ENCODE peak calls at places on chromosomes 5 and 9, in ten cellular contexts. T is ovary; V is GM23248; G is A549; L is effector memory CD4-positive, alpha-beta T cell; Y is lower lobe of right lung; S is aorta; M is MM.1S; Q is tibial nerve; X is CD8-positive, alpha-beta memory T cell. W is an unnamed sample.
A peak's percentile ranks its signal among the peaks of the same experiment; 100 is the strongest.

GRCh38 chr9:34413229-34413852 is 36.6 kb upstream of the MYORG start:
- DNase-seq in T (peak; percentile 53), V (peak; percentile 57), G (peak; percentile 49), L (no peak), Y (no peak), S (no peak), M (peak; percentile 58), Q (peak; percentile 20), X (no peak), W (no peak)

GRCh38 chr5:53053364-53053763 is 56.2 kb downstream of the MOCS2 start:
- DNase-seq in T (no peak), V (no peak), G (no peak), L (no peak), Y (no peak), S (no peak), M (no peak), Q (no peak), X (no peak), W (no peak)

GRCh38 chr9:99090366-99091130 is 14.4 kb upstream of the TGFBR1 start:
- DNase-seq in T (no peak), V (peak; percentile 71), G (no peak), L (no peak), Y (no peak), S (no peak), M (no peak), Q (no peak), X (no peak), W (no peak)

GRCh38 chr9:93301911-93302525 is 118.1 kb downstream of the WNK2 start:
- DNase-seq in T (peak; percentile 7), V (no peak), G (no peak), L (no peak), Y (peak; percentile 37), S (peak; percentile 71), M (no peak), Q (no peak), X (no peak), W (no peak)

GRCh38 chr5:169027456-169028118 is 273.4 kb downstream of the SLIT3 start:
- DNase-seq in T (no peak), V (no peak), G (no peak), L (no peak), Y (peak; percentile 53), S (no peak), M (no peak), Q (no peak), X (no peak), W (no peak)

GRCh38 chr9:103991001-103991400 is 103.1 kb upstream of the SMC2 start:
- DNase-seq in T (no peak), V (no peak), G (no peak), L (no peak), Y (no peak), S (no peak), M (no peak), Q (no peak), X (no peak), W (no peak)

GRCh38 chr5:127089206-127089605 is 15.9 kb upstream of the C5orf63 start:
- DNase-seq in T (no peak), V (peak; percentile 9), G (no peak), L (no peak), Y (no peak), S (no peak), M (no peak), Q (no peak), X (no peak), W (no peak)

GRCh38 chr5:68319316-68320093 is 103.9 kb downstream of the PIK3R1 start:
- DNase-seq in T (no peak), V (peak; percentile 68), G (peak; percentile 13), L (no peak), Y (no peak), S (no peak), M (no peak), Q (no peak), X (no peak), W (no peak)

GRCh38 chr9:117184173-117184572 is 230.7 kb downstream of the ASTN2 start:
- DNase-seq in T (no peak), V (no peak), G (no peak), L (no peak), Y (no peak), S (no peak), M (no peak), Q (no peak), X (no peak), W (no peak)

GRCh38 chr5:159043551-159043950 is 56.2 kb downstream of the EBF1 start:
- DNase-seq in T (no peak), V (no peak), G (no peak), L (no peak), Y (no peak), S (no peak), M (no peak), Q (no peak), X (no peak), W (no peak)

GRCh38 chr9:23545728-23546127 is 280.3 kb downstream of the ELAVL2 start:
- DNase-seq in T (no peak), V (no peak), G (no peak), L (no peak), Y (no peak), S (no peak), M (no peak), Q (no peak), X (no peak), W (no peak)

GRCh38 chr9:104085538-104085937 is 8.6 kb upstream of the SMC2 start:
- DNase-seq in T (no peak), V (no peak), G (no peak), L (no peak), Y (no peak), S (no peak), M (no peak), Q (no peak), X (no peak), W (no peak)

GRCh38 chr5:110823571-110823970 is 84.8 kb downstream of the SLC25A46 start:
- DNase-seq in T (no peak), V (no peak), G (no peak), L (no peak), Y (no peak), S (no peak), M (no peak), Q (no peak), X (no peak), W (no peak)

GRCh38 chr9:68728731-68729130 is 23.7 kb downstream of the PIP5K1B start:
- DNase-seq in T (no peak), V (no peak), G (no peak), L (no peak), Y (no peak), S (no peak), M (no peak), Q (no peak), X (no peak), W (no peak)

GRCh38 chr5:135120951-135121350 is 86.9 kb upstream of the PITX1 start:
- DNase-seq in T (no peak), V (no peak), G (no peak), L (no peak), Y (no peak), S (peak; percentile 76), M (no peak), Q (no peak), X (no peak), W (no peak)

GRCh38 chr9:106376689-106377088 is 486.3 kb upstream of the ZNF462 start:
- DNase-seq in T (no peak), V (no peak), G (no peak), L (no peak), Y (no peak), S (no peak), M (no peak), Q (no peak), X (no peak), W (no peak)

GRCh38 chr5:173385832-173386360 is 57.7 kb upstream of the STC2 start:
- DNase-seq in T (no peak), V (no peak), G (no peak), L (no peak), Y (no peak), S (no peak), M (no peak), Q (no peak), X (no peak), W (no peak)

DNA sequence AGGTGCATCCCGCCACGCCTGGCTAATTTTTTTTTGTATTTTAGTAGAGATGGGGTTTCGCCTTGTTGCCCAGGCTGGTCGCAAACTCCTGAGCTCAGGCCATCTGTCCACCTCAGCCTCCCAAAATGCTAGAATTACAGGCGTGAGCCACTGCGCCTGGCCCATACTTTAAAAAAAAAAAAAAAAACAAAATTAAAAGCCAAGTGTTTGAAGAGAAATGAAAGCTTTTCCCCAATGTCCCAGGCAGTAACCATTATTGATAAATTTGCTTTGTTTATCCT is 9.5 kb downstream of the PRRC2B start:
- DNase-seq in T (no peak), V (no peak), G (no peak), L (no peak), Y (no peak), S (no peak), M (no peak), Q (no peak), X (no peak), W (no peak)
- H3K4me1 ChIP-seq in T (peaks cover 47% of the 10 kb centered on the region), V (peaks cover 85% of the 10 kb centered on the region), G (peaks cover 92% of the 10 kb centered on the region), L (peaks cover 73% of the 10 kb centered on the region), Y (peaks cover 100% of the 10 kb centered on the region), S (peaks cover 6% of the 10 kb centered on the region), M (peaks cover 24% of the 10 kb centered on the region), Q (peaks cover 86% of the 10 kb centered on the region), X (peaks cover 92% of the 10 kb centered on the region), W (peaks cover 3% of the 10 kb centered on the region)

GRCh38 chr5:141713616-141714309 is 31.7 kb upstream of the ARAP3 start:
- DNase-seq in T (no peak), V (peak; percentile 8), G (no peak), L (no peak), Y (no peak), S (no peak), M (no peak), Q (no peak), X (no peak), W (no peak)
- H3K4me1 ChIP-seq in T (no peaks in the 10 kb centered on the region), V (no peaks in the 10 kb centered on the region), G (peaks cover 21% of the 10 kb centered on the region), L (no peaks in the 10 kb centered on the region), Y (peaks cover 23% of the 10 kb centered on the region), S (no peaks in the 10 kb centered on the region), M (no peaks in the 10 kb centered on the region), Q (no peaks in the 10 kb centered on the region), X (no peaks in the 10 kb centered on the region), W (no peaks in the 10 kb centered on the region)

GRCh38 chr5:32600057-32600622 is 14.8 kb downstream of the SUB1 start:
- DNase-seq in T (no peak), V (peak; percentile 87), G (no peak), L (no peak), Y (no peak), S (no peak), M (no peak), Q (peak; percentile 17), X (no peak), W (no peak)
- H3K4me1 ChIP-seq in T (peaks cover 1% of the 10 kb centered on the region), V (peaks cover 47% of the 10 kb centered on the region), G (peaks cover 21% of the 10 kb centered on the region), L (peaks cover 10% of the 10 kb centered on the region), Y (peaks cover 49% of the 10 kb centered on the region), S (peaks cover 1% of the 10 kb centered on the region), M (peaks cover 19% of the 10 kb centered on the region), Q (peaks cover 3% of the 10 kb centered on the region), X (peaks cover 35% of the 10 kb centered on the region), W (no peaks in the 10 kb centered on the region)

DNA sequence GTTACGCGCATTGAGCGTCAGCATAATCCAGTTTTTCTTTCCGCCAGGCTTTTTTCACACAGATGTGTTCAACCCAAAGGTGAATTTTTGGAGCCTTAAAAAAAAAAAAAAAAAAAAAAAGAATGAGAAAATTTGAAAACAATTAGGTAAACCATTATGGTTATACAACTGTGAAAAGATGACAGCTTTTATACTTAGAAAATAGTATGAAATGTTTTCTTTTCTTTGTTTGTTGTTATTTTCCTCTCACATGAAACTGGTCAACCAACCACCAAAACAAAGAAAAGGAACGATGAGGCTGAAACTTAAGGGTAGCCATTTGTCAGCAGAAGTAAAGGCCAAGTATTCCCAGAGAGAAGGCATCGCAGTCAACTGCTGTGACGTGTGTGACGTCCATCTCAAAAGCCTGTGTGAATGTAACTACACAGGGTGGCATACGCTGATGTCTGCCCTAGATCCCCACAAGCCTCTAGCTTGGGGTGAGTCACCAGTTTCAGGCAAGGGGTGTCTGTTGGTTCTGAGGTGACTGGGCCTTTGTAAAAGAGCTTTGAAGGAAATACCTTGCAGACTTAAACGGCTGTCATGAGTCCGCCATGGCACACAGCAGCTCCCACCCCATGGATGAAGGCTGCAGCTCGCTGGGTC is 182.9 kb downstream of the AOPEP start:
- DNase-seq in T (no peak), V (no peak), G (peak; percentile 84), L (no peak), Y (no peak), S (no peak), M (no peak), Q (no peak), X (no peak), W (no peak)
- H3K4me1 ChIP-seq in T (peaks cover 9% of the 10 kb centered on the region), V (peaks cover 38% of the 10 kb centered on the region), G (peaks cover 96% of the 10 kb centered on the region), L (no peaks in the 10 kb centered on the region), Y (peaks cover 27% of the 10 kb centered on the region), S (no peaks in the 10 kb centered on the region), M (no peaks in the 10 kb centered on the region), Q (peaks cover 37% of the 10 kb centered on the region), X (no peaks in the 10 kb centered on the region), W (no peaks in the 10 kb centered on the region)